ENCODE peak calls at places on chromosomes 2 and 18, in five cellular contexts. B is breast epithelium, Y is suprapubic skin, S is endothelial cell of umbilical vein, Z is A549. I is an unnamed sample.

GRCh38 chr2:231512222-231512621 is 18.0 kb downstream of the NMUR1 start:
- DNase-seq in S (no peak), Z (no peak), B (no peak), Y (peak), I (no peak)

GRCh38 chr2:200856806-200857205 is 7.7 kb downstream of the CLK1 start:
- DNase-seq in S (no peak), Y (no peak), Z (no peak), B (no peak), I (no peak)

GRCh38 chr18:9321017-9321452 is 13.5 kb upstream of the TWSG1 start:
- DNase-seq in S (peak), Z (no peak), B (no peak), Y (no peak), I (no peak)

GRCh38 chr2:39696838-39697237 is 31.1 kb downstream of the TMEM178A start:
- DNase-seq in B (no peak), Z (peak), S (peak), Y (no peak), I (no peak)

GRCh38 chr2:42847596-42848151 is 55.3 kb upstream of the HAAO start:
- DNase-seq in S (no peak), Z (no peak), B (no peak), Y (peak), I (no peak)

GRCh38 chr2:205747827-205748386 is 65.6 kb downstream of the NRP2 start:
- DNase-seq in B (no peak), Y (no peak), S (no peak), Z (peak), I (no peak)

GRCh38 chr2:222806606-222807036 is 54.2 kb upstream of the ACSL3 start:
- DNase-seq in S (no peak), B (no peak), Z (no peak), Y (no peak), I (no peak)

GRCh38 chr2:117771969-117772630 is 42.4 kb upstream of the DDX18 start:
- DNase-seq in B (no peak), Y (no peak), S (peak), Z (peak), I (no peak)

GRCh38 chr2:174399171-174399570 is 3.6 kb downstream of the SCRN3 start:
- DNase-seq in B (no peak), Z (no peak), Y (no peak), S (no peak), I (no peak)

GRCh38 chr18:76553715-76554603 is 58.9 kb upstream of the ZNF516 start:
- DNase-seq in Z (no peak), S (no peak), B (no peak), Y (no peak), I (no peak)

GRCh38 chr2:128531856-128532255 is 213.2 kb upstream of the HS6ST1 start:
- DNase-seq in B (no peak), Y (no peak), Z (no peak), S (peak), I (no peak)

GRCh38 chr2:203569677-203570316 is 34.7 kb upstream of the RAPH1 start:
- DNase-seq in Y (no peak), B (no peak), Z (no peak), S (no peak), I (no peak)

GRCh38 chr2:176844461-176844860 is 368.1 kb upstream of the HNRNPA3 start:
- DNase-seq in S (no peak), Z (no peak), Y (no peak), B (no peak), I (no peak)

GRCh38 chr2:50374117-50374516 is 657.8 kb downstream of the NRXN1 start:
- DNase-seq in Y (no peak), Z (no peak), S (no peak), B (no peak), I (no peak)

GRCh38 chr2:139160838-139161237 is 380.6 kb upstream of the NXPH2 start:
- DNase-seq in Z (no peak), S (no peak), Y (no peak), B (no peak), I (no peak)

GRCh38 chr2:172399765-172400164 is 27.6 kb upstream of the ITGA6 start:
- DNase-seq in S (no peak), B (no peak), Y (no peak), Z (no peak), I (no peak)

GRCh38 chr2:65369980-65370379 is 62.4 kb downstream of the SPRED2 start:
- DNase-seq in Z (no peak), Y (no peak), S (no peak), B (no peak), I (no peak)

GRCh38 chr18:13809521-13810252 is 14.3 kb upstream of the MC5R start:
- DNase-seq in Z (no peak), S (no peak), B (no peak), Y (no peak), I (no peak)

GRCh38 chr2:8222979-8223730 is 458.7 kb upstream of the ID2 start:
- DNase-seq in B (no peak), Y (no peak), S (no peak), Z (no peak), I (no peak)

GRCh38 chr2:108967757-108968156 is 21.3 kb downstream of the EDAR start:
- DNase-seq in Y (peak), Z (no peak), S (no peak), B (no peak), I (no peak)

GRCh38 chr2:238458641-238459040 is 31.9 kb downstream of the ASB1 start:
- DNase-seq in Y (no peak), Z (no peak), S (no peak), B (peak), I (no peak)

GRCh38 chr18:56748698-56749268 is 97.6 kb downstream of the WDR7 start:
- DNase-seq in B (no peak), S (peak), Z (peak), Y (no peak), I (no peak)

GRCh38 chr2:230414302-230414701 is 1.7 kb upstream of the SP100 start:
- DNase-seq in B (no peak), Z (no peak), S (no peak), Y (no peak), I (no peak)

DNA sequence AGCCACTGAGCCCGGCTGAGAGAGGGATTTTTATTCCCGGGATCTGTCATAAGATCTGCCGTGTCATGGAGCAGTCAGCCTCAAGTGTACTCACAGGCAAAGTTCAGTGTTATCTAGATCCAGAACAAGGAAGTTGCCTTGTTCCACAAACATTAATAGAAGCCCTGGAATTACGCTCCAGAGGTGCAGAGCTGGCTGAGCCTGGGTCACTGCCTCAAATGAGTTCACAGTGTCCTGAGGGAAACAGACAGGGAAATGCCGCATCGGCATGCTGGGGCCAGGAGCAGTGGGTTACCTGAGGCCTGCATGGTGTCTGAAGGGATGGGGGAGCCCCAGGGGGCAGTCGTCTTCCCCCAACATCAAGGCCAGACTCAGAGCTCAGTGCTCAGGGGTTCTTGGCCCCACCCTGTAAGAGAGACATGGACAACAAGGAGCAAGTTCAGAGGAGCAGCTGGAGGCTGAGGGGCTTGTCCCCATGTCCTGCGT is 42.7 kb upstream of the ODC1 start:
- DNase-seq in Y (no peak), S (no peak), Z (peak), B (no peak), I (no peak)
- TF ChIP-seq POLR2A in Y (no peak), S (no peak), Z (no peak), B (no peak), I (no peak)

GRCh38 chr2:101115664-101116063 is 35.5 kb downstream of the TBC1D8 start:
- DNase-seq in Z (no peak), S (no peak), Y (no peak), B (no peak), I (no peak)

GRCh38 chr2:101119431-101119830 is 31.8 kb downstream of the TBC1D8 start:
- DNase-seq in Z (no peak), S (no peak), Y (no peak), B (no peak), I (no peak)

GRCh38 chr2:101116348-101116747 is 34.8 kb downstream of the TBC1D8 start:
- DNase-seq in B (no peak), S (no peak), Z (no peak), Y (no peak), I (no peak)

GRCh38 chr2:101114815-101115214 is 36.4 kb downstream of the TBC1D8 start:
- DNase-seq in Z (no peak), B (no peak), S (no peak), Y (no peak), I (no peak)

GRCh38 chr2:101116841-101117552 is 34.2 kb downstream of the TBC1D8 start:
- DNase-seq in B (no peak), Y (no peak), S (no peak), Z (peak), I (no peak)
- TF ChIP-seq POLR2A in B (no peak), Y (no peak), S (no peak), Z (no peak), I (no peak)

DNA sequence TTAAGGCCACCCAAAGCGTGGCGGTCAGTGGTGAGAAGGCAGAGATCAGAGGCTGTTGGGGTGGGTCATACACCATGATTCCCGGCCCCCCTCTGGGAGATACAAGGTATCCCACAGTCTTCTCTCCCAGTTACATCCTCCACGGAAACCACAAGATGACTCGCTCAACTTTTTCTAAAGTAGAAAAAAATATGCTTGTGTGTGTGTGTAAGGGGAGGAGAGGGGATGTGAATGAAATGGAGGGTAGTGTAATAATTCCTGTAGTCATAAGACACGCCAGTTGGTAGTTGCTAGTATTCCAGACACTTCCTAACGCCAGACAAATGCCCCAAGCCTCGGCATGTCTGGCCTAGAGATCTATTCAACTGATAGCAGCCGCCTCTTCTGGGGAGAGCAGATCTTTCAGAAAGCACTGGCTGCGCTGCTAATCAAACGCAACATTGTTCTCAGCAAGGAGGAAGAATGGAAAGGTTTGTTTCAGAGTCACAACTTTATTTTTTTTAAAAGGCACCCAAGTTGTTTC is 143.5 kb downstream of the TGIF1 start:
- DNase-seq in B (peak), S (no peak), Y (no peak), Z (peak), I (no peak)
- TF ChIP-seq POLR2A in B (no peak), S (no peak), Y (no peak), Z (no peak), I (no peak)

GRCh38 chr2:207621640-207622039 is 3.6 kb downstream of the METTL21A start:
- DNase-seq in Z (no peak), Y (no peak), S (no peak), B (no peak), I (no peak)

GRCh38 chr2:207619764-207620203 is 5.4 kb downstream of the METTL21A start:
- DNase-seq in S (peak), Y (no peak), B (no peak), Z (no peak), I (no peak)

GRCh38 chr2:207625014-207625755 is at the start of gene METTL21A:
- DNase-seq in Y (peak), Z (peak), S (peak), B (peak), I (peak)

GRCh38 chr2:207629553-207629952 is 4.4 kb upstream of the METTL21A start:
- DNase-seq in S (no peak), B (no peak), Z (no peak), Y (no peak), I (no peak)

GRCh38 chr2:207624170-207625013 is 802 bp downstream of the METTL21A start:
- DNase-seq in B (no peak), S (peak), Z (peak), Y (peak), I (no peak)
- TF ChIP-seq POLR2A in B (no peak), S (peak), Z (peak), Y (no peak), I (peak)

DNA sequence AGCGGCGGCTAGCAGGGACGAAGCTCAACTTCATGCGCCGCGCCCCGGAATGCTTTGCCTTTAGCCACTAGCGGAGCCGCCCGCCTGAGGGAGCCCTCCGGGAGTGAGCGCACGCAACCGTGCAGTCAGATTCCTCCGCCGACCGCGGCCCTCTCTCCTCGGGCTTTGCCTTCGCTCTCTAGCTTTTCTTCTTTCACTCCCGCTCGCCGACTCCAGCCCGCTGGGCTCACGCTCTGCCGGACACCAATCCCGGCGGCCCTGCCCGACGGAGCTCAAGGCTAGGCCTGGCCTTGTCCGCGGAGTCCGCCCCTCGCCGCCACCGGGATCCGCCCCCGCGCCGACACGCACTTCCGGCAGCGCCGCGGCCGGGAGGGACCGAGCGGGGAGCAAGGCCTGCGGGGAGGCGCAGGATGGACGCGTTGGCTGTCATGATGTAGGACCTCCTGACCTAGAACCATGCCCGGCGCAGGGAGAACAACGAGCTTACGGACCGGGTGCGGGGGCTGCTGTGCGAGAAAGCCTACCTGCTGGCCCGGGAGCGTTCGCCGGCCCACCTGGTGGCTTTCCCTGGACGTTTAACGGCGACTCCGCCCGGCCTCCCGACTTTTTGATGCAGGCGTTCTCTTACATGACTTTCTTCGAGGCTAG is 40.8 kb upstream of the AKAIN1 start:
- DNase-seq in Z (peak), Y (peak), S (peak), B (peak), I (peak)
- TF ChIP-seq POLR2A in Z (peak), Y (no peak), S (peak), B (peak), I (peak)

GRCh38 chr2:113757059-113757657 is 716 bp upstream of the SLC35F5 start:
- DNase-seq in Z (no peak), Y (no peak), S (no peak), B (no peak), I (no peak)

GRCh38 chr2:113754160-113754559 is 2.3 kb downstream of the SLC35F5 start:
- DNase-seq in Y (no peak), B (no peak), S (no peak), Z (no peak), I (no peak)

GRCh38 chr2:113755690-113756063 is 765 bp downstream of the SLC35F5 start:
- DNase-seq in Z (peak), S (peak), Y (no peak), B (no peak), I (no peak)

GRCh38 chr2:113754989-113755689 is 1.3 kb downstream of the SLC35F5 start:
- DNase-seq in Z (peak), Y (no peak), S (peak), B (no peak), I (no peak)

DNA sequence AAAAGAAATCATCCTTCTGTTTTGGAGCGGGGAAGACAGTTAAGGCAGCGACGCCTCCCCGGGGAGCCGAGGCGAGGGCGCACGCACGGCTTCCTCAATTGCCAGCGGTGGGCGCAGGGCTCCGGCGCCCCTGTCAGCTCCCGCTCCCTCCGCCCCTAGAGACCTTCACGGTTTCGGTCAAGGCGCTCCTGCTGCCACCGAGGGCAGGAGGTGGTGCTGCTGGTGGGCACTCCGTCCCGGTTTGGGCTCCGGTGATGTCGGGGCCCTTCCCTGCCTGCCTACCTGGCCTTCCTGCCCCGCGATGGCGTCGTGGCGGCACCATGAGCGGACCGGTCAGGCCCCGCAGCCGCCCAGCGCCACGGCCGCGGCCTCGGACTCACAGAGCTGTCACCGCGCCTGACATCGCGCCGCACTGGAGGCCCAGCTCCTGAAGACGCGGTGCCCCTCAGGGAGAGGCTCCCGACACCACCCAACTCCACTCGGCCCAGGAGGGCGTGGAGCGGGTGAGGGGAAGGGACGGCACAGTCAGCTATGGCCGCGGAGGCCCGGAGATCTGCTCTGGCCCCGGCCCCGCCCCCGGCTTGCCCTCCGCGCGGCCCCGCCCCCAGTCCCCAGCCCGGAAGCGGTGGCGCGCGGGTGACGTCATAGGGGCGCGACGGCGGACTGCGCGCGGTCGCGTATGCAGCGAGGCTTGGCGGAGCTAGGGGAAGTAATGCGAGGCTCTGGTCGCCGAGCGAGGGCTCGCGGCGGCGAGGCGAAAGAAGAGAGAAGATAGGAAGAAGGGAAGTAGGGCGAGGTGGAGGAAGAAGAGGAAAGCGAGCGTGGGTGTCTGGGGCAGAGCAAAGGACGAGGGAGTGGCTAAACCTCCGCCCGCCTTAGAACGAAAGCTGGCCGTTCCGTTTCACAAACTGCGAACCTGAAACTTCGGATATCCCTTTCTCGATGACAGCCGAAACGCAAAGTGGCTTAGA is at the start of gene SLC35F5:
- DNase-seq in B (peak), S (peak), Z (peak), Y (peak), I (peak)
- TF ChIP-seq POLR2A in B (peak), S (peak), Z (peak), Y (peak), I (peak)

DNA sequence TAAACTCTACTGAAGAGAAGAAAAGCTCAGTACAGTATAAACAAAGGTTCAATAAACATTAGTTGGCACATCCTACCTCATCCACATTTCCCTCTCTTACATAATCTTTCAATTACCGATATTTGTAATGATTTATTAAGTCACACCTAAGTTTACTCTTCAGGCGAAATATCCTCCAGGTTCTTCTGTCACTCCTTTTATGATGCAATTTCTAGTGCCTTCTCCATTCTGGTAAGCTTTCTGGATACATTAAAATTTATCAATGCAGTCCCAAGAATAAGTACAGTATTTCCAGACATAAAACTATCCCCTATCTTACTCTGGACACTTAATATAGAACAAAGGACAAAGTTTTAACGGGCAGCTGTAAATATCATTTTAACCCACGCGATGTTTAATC is 5.6 kb downstream of the HNRNPLL start:
- DNase-seq in Y (no peak), B (no peak), S (no peak), Z (no peak), I (no peak)
- TF ChIP-seq POLR2A in Y (no peak), B (no peak), S (no peak), Z (no peak), I (no peak)

DNA sequence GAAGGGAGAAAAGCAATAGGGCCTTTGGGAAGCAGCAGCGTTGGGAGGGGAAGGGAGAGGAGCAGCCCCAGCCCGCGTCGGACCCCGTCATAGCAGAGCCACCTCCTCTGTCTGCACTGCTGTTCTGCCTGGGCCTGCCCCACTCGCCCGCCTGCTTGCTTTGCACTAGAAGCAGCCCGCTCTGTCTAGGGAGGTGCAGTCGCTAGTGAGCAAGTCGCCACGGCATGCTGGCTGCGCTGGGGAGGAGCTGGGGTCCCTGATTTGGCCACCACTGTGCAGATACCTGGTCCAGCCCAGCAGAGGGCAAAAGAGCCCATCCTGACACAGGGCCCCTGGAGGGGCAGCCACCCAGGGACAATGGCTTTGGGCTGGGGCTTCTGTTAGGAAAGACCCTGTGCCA is 8.0 kb upstream of the TMEM214 start:
- DNase-seq in Y (no peak), B (no peak), S (no peak), Z (no peak), I (no peak)
- TF ChIP-seq POLR2A in Y (no peak), B (no peak), S (no peak), Z (no peak), I (no peak)

GRCh38 chr2:191677646-191678436 is at the start of gene NABP1:
- DNase-seq in S (peak), Z (peak), Y (peak), B (peak), I (peak)
- TF ChIP-seq POLR2A in S (peak), Z (peak), Y (peak), B (peak), I (peak)